ENCODE peak calls at places on chromosomes 12 and 14, in eight cellular contexts. C, M, L, E, X, S, B and F are unnamed samples.

GRCh38 chr14:99627510-99628381 is 17.2 kb upstream of the HHIPL1 start:
- DNase-seq in E (no peak), L (no peak), X (no peak), S (no peak), M (no peak), B (no peak), C (no peak), F (no peak)

GRCh38 chr14:67411820-67412421 is at the start of gene PLEK2:
- DNase-seq in B (no peak), C (no peak), S (peak), L (peak), X (peak), E (no peak), M (peak), F (no peak)

GRCh38 chr12:90390947-90391346 is 564.0 kb downstream of the CCER1 start:
- DNase-seq in S (no peak), M (no peak), E (no peak), X (no peak), L (no peak), B (no peak), C (no peak), F (no peak)

GRCh38 chr12:3515506-3515905 is 24.5 kb downstream of the PRMT8 start:
- DNase-seq in M (no peak), E (no peak), X (no peak), L (no peak), S (no peak), B (no peak), C (no peak), F (no peak)

GRCh38 chr14:35808076-35808657 is 928 bp downstream of the RALGAPA1 start:
- DNase-seq in E (peak), X (no peak), S (no peak), L (peak), M (no peak), B (no peak), C (no peak), F (no peak)

GRCh38 chr12:64019654-64020053 is 175.2 kb downstream of the SRGAP1 start:
- DNase-seq in E (no peak), S (no peak), C (no peak), M (no peak), X (no peak), L (no peak), B (no peak), F (no peak)

GRCh38 chr12:16880864-16881285 is 274.9 kb upstream of the LMO3 start:
- DNase-seq in M (peak), X (no peak), E (no peak), S (peak), L (peak), C (no peak), B (no peak), F (no peak)

GRCh38 chr12:132836803-132837331 is 8.2 kb upstream of the GOLGA3 start:
- DNase-seq in E (no peak), C (no peak), S (no peak), L (no peak), X (no peak), M (peak), B (no peak), F (no peak)

GRCh38 chr12:52713960-52714886 is 10.9 kb upstream of the KRT77 start:
- DNase-seq in L (peak), C (no peak), M (peak), X (no peak), E (no peak), S (peak), B (no peak), F (no peak)

GRCh38 chr14:73726025-73726961 is 12.1 kb upstream of the PNMA1 start:
- DNase-seq in X (no peak), E (no peak), B (no peak), L (no peak), C (no peak), M (no peak), S (no peak), F (no peak)

GRCh38 chr14:73724696-73725095 is 10.5 kb upstream of the PNMA1 start:
- DNase-seq in X (no peak), S (no peak), C (no peak), B (no peak), E (no peak), L (no peak), M (no peak), F (no peak)

GRCh38 chr14:73723799-73724621 is 9.8 kb upstream of the PNMA1 start:
- DNase-seq in M (peak), B (no peak), E (no peak), C (peak), X (no peak), S (no peak), L (peak), F (no peak)

GRCh38 chr14:73727181-73727580 is 13.0 kb upstream of the PNMA1 start:
- DNase-seq in M (no peak), E (no peak), L (no peak), X (no peak), B (no peak), S (no peak), C (no peak), F (no peak)

GRCh38 chr14:73725116-73726024 is 11.2 kb upstream of the PNMA1 start:
- DNase-seq in X (no peak), S (no peak), L (no peak), E (peak), B (no peak), C (peak), M (no peak), F (no peak)
- TF ChIP-seq RAD21 in X (no peak), S (no peak), L (no peak), E (no peak), B (no peak), C (no peak), M (no peak), F (no peak)

DNA sequence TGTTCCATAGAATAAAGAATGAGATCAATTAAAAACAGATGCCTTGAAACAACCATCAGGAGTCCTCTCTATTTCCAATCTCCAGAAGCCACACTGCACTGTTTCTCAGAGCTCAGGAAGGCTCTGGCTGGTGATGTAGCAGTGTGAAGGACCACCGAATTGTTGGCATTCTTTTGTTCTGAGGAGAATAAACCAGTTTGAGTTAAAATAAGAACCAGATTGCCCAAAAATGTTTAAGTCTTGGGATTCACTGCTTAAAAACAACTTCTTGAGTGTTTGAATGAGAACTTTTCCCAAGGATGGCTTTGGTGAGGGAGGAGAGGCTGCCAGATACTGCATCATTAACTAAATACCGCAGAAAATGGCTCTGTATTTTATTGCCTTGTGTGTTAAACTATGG is 341.2 kb downstream of the C12orf75 start:
- DNase-seq in X (no peak), E (no peak), L (no peak), S (no peak), M (no peak), C (peak), B (no peak), F (no peak)
- TF ChIP-seq RAD21 in X (no peak), E (no peak), L (no peak), S (no peak), M (no peak), C (no peak), B (no peak), F (no peak)

DNA sequence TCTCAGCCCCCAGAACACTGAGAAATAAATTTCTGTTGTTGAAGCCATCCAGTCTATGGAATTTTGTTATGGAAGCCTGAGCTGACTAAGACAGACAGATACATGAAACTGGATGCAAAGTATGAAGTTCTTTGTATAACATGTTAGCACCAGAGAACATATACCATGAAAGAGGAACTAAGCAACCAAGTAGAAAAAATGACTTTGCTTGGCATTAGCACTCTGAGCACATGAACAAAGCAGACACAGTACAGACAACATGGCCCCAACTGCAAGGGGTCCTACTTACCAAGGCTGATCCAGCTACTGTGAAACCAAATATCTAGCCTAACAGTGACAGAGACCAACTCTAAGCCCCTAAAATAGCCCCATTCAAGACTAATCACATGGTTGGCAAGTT is 13.8 kb downstream of the EXOC5 start:
- DNase-seq in L (no peak), B (no peak), X (no peak), M (no peak), E (no peak), S (no peak), C (no peak), F (no peak)
- TF ChIP-seq RAD21 in L (no peak), B (no peak), X (no peak), M (no peak), E (no peak), S (no peak), C (no peak), F (no peak)

GRCh38 chr12:810635-811415 is 58.4 kb downstream of the WNK1 start:
- DNase-seq in B (no peak), M (no peak), S (no peak), C (peak), L (no peak), X (no peak), E (no peak), F (no peak)
- TF ChIP-seq RAD21 in B (no peak), M (no peak), S (no peak), C (no peak), L (no peak), X (no peak), E (no peak), F (no peak)

DNA sequence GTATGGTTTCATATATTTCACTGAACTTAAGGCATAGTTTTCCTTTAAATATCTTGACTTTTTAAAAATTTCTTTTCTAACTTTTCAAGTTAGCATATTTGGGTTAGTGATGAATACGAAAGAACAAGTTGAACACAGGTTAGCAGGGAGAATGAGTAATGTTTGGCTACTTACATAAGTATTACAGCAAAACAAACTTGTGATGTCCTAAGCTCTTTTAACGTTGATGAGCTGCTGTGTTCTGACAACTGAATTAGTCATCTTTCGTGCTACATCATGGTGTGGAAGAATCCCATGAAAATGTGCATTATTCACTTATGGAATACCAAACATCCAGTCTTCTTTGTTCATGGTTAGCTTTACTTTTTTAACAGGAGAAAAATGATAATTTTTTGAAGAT is 36.3 kb upstream of the PDZRN4 start:
- DNase-seq in S (no peak), X (no peak), C (no peak), L (peak), B (no peak), M (no peak), E (no peak), F (no peak)
- TF ChIP-seq RAD21 in S (no peak), X (no peak), C (no peak), L (no peak), B (no peak), M (no peak), E (no peak), F (no peak)

DNA sequence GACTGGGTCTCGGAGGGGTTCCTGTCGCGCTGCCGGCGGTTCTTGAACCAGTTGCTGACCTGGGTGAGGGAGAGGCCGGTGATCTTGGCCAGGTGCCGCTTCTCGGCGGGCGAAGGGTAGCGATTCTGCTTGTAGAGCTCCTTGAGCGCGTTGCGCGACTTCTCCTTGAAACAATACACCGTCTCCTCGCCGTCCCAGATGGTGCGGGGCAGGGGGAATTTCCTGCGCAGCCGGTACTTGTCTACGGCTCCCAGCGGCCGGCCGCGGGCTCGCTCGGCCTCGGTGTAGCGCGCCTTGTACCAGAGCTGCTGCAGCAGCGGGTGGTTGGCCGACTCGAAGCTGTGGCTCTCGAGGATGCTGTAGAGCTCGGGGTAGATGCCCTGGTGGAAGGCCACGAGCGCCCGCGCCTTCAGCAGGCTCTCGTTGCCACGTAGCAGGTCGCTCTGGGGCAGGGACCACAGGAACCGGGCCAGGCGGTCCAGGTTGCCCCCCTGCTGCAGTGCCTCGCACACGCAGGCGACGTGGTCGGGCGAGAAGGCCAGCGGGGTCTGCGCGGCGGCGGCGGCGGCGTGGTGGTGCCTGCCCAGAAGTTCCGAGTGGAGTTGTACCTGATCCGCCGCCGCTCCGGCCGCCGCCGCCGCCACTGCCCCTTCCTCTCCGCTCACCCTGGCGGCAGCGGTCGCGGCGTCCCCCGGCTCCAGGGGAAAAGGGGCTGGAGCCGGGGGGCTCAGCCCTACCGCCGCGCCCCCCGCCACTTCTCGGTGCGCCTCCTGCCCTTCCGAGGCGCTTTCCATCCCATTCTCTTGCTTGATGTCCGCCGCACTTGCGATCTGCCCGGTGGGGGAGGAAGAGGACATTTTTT is 702 bp downstream of the SIX4 start:
- DNase-seq in L (peak), M (peak), C (peak), S (peak), E (peak), B (no peak), X (no peak), F (no peak)
- TF ChIP-seq RAD21 in L (no peak), M (no peak), C (no peak), S (no peak), E (no peak), B (no peak), X (no peak), F (no peak)

GRCh38 chr12:65779091-65779642 is 45.1 kb upstream of the HMGA2 start:
- DNase-seq in C (peak), B (no peak), M (no peak), S (no peak), E (no peak), L (peak), X (peak), F (no peak)
- TF ChIP-seq RAD21 in C (no peak), B (no peak), M (no peak), S (no peak), E (no peak), L (no peak), X (peak), F (no peak)

DNA sequence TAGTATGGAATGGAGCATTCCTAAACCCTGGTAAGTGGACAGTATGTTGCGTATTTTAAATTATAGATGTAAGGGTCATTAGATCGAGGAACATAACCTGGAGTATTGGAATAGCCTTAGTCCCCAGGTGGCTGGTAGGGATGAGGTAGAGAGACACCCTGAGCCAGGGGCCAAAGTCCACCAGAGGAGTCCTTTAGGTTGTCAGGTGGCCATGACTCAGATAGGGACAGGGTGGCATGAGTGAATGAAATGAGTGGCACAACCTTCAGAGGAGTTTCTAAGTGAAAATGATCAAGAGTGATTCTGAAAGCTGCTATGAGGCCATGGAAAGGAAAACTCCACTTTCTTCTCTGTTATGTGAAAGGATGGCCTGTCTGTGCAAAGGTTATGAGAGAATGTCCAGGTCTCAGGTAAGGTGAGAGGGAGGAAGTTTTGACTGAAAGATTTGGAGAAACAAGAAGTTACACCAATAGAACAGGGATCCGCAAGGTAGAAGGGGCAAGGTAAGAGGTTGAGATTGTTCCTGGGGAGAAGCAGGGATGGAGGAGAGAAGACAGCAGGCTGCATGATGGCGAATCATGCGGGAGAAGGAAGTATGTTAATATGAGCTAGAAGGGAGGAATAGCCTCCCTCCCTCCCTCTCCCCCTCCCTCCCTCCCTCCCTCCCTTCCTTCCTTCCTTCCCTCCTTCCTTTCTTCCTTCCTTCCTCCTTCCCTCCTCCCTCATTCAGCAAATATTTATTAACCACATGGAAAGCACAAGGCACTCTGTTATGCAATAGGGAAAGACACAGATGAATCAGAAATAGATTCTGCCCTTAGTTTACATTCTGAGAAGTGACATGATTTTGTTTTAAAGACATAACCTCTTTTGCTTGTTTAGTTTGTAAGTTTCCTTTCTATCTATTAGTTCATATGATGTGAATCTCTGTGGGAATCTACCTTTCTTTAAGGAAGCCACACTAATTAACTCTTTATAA is 14.0 kb upstream of the RIPK3 start:
- DNase-seq in M (no peak), C (peak), E (no peak), S (no peak), X (no peak), B (no peak), L (no peak), F (peak)
- TF ChIP-seq RAD21 in M (no peak), C (no peak), E (no peak), S (no peak), X (no peak), B (no peak), L (no peak), F (no peak)

DNA sequence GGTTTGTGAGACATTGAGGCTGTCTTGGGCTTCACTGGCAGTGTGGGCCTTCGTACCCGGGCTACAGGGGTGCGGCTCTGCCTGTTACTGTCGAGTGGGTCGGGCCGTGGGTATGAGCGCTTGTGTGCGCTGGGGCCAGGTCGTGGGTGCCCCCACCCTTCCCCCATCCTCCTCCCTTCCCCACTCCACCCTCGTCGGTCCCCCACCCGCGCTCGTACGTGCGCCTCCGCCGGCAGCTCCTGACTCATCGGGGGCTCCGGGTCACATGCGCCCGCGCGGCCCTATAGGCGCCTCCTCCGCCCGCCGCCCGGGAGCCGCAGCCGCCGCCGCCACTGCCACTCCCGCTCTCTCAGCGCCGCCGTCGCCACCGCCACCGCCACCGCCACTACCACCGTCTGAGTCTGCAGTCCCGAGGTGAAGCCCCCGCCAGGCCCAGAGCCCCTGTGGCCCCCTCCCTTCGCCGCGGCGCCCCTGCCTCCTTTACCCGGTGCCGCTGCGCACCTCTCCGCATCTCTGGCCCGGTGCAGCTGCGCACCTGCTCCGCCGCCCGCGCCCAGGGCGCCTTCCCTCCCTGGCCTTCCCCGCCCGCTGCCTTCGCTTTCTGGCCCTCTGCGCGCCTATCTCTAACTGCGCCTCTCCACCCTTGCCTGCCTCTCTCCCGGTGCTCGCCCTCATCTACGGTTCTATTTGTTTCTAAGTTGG is at the start of gene ENO2:
- DNase-seq in B (no peak), C (peak), E (peak), S (peak), X (no peak), M (peak), L (peak), F (peak)
- TF ChIP-seq RAD21 in B (no peak), C (no peak), E (no peak), S (no peak), X (no peak), M (no peak), L (no peak), F (no peak)